ENCODE peak calls at places on chromosomes 16 and 17, in nine cellular contexts. V, J, P, Y, B, T, A, W and C are unnamed samples.

GRCh38 chr17:12721581-12721980 is 55.9 kb downstream of the MYOCD start:
- DNase-seq in V (no peak), J (no peak), P (no peak), Y (no peak), B (no peak), T (no peak), A (no peak), W (no peak), C (no peak)

GRCh38 chr16:69599731-69600130 is 34.0 kb downstream of the NFAT5 start:
- DNase-seq in V (no peak), J (no peak), P (no peak), Y (no peak), B (no peak), T (no peak), A (no peak), W (no peak), C (no peak)

GRCh38 chr16:66409156-66409555 is 17.9 kb upstream of the BEAN1 start:
- DNase-seq in V (no peak), J (no peak), P (no peak), Y (peak), B (no peak), T (no peak), A (no peak), W (no peak), C (no peak)

GRCh38 chr17:13477180-13477611 is 124.5 kb downstream of the HS3ST3A1 start:
- DNase-seq in V (no peak), J (no peak), P (no peak), Y (peak), B (no peak), T (no peak), A (no peak), W (no peak), C (no peak)

GRCh38 chr17:17635126-17635525 is 43.6 kb upstream of the PEMT start:
- DNase-seq in V (peak), J (no peak), P (no peak), Y (no peak), B (no peak), T (no peak), A (no peak), W (no peak), C (no peak)

GRCh38 chr17:48804936-48805411 is 12.1 kb downstream of the TTLL6 start:
- DNase-seq in V (peak), J (peak), P (peak), Y (peak), B (peak), T (peak), A (peak), W (peak), C (peak)

GRCh38 chr17:81821603-81822311 is 11.3 kb downstream of the MCRIP1 start:
- DNase-seq in V (peak), J (peak), P (peak), Y (peak), B (no peak), T (peak), A (peak), W (peak), C (no peak)

GRCh38 chr17:7631398-7632380 is 1.8 kb downstream of the SHBG start:
- DNase-seq in V (no peak), J (no peak), P (no peak), Y (no peak), B (no peak), T (no peak), A (no peak), W (no peak), C (no peak)

GRCh38 chr17:58006563-58006923 is 503 bp downstream of the SRSF1 start:
- DNase-seq in V (peak), J (peak), P (peak), Y (peak), B (peak), T (peak), A (peak), W (peak), C (no peak)

GRCh38 chr16:12815361-12815760 is 11.7 kb upstream of the CPPED1 start:
- DNase-seq in V (no peak), J (no peak), P (no peak), Y (no peak), B (no peak), T (no peak), A (no peak), W (no peak), C (no peak)
- TF ChIP-seq CTCF in V (no peak), J (no peak), P (no peak), Y (no peak), B (no peak), T (no peak), A (peak), W (no peak), C (no peak)

DNA sequence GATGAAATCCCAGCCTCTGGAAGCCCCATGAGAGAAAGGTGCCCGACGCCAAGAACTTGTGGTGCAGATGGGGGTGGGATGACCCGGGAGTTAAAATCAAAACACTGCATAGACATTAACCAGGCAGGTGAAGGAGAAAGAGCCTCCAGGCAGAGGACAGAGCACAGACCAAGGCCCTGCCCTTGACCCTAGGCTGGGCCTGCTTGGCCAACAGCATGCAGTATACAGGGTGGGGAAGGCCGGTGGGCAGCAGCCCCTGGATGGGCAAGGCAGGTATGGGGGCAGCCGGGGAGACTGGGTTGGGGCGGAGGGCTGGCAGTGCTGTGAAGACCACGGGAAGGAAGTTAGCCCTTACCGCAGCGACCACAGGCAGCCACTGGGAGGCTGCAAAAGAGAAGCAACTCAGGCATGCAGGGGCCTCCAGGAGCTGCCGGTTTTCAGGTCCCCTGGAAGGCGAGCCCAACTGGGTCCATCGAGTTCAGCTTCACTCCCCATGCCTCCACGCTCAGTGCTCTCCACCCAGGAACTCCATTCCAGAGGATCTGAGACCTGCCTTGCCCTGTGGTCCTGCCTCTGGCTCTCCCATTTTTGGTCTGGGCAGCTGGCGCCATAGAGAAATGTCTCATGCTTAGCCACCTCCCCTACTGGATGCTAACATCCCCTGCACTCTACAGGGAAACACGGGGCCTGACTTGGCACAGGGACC is 81.2 kb downstream of the C16orf95 start:
- DNase-seq in V (no peak), J (no peak), P (no peak), Y (no peak), B (no peak), T (no peak), A (no peak), W (peak), C (no peak)
- TF ChIP-seq CTCF in V (no peak), J (no peak), P (no peak), Y (no peak), B (no peak), T (no peak), A (no peak), W (peak), C (no peak)

GRCh38 chr17:19335951-19336631 is 26.4 kb downstream of the B9D1 start:
- DNase-seq in V (no peak), J (no peak), P (no peak), Y (no peak), B (no peak), T (no peak), A (peak), W (no peak), C (no peak)

GRCh38 chr17:19338031-19338990 is 24.2 kb downstream of the B9D1 start:
- DNase-seq in V (no peak), J (peak), P (no peak), Y (peak), B (no peak), T (peak), A (peak), W (peak), C (peak)

GRCh38 chr17:19339341-19339815 is 23.1 kb downstream of the B9D1 start:
- DNase-seq in V (no peak), J (no peak), P (no peak), Y (no peak), B (no peak), T (no peak), A (no peak), W (no peak), C (no peak)

GRCh38 chr17:19337712-19338023 is 24.9 kb downstream of the B9D1 start:
- DNase-seq in V (no peak), J (no peak), P (no peak), Y (peak), B (no peak), T (no peak), A (no peak), W (no peak), C (no peak)

DNA sequence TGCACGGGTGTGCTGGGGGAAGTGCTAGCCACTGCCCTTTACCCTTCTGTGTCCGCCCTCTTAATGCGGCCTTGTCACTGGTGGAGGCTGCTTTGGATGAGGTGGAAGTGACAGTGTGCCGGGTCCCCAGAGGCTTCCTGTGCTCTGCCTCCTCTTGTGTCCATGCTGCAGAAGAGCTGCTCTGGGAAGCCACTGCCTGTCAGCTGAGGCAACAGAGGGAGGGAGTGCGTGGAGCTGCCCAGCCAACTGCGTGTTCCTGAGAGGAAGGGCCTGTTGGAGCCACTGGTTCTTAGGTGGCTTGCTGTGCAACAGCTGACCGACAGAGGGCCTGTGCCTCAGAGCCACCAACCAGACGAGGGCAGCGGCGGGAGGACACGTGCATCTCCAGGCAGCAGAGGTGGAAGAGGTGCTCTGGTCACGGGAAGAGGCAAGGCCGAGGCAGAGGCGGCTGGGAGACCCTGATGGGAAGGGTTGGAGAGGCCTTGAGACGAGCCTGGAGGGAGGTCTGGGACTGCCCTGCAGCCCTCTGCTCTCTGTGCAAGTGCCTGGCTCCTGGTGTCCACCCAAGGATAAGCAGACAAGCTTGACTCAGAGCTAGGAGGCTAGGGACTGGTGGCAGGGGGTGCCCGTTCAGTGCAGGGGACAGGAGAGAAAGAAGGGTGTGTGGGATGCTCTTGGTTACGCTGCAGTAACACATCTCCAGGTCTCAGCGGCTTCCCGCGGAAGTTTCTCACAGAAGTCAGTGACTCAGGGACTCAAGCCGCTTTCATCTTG is 25.4 kb downstream of the B9D1 start:
- DNase-seq in V (no peak), J (peak), P (no peak), Y (no peak), B (peak), T (no peak), A (no peak), W (peak), C (no peak)
- TF ChIP-seq CTCF in V (no peak), J (no peak), P (no peak), Y (no peak), B (peak), T (no peak), A (no peak), W (peak), C (no peak)

GRCh38 chr16:51556694-51557327 is 405.7 kb upstream of the SALL1 start:
- DNase-seq in V (no peak), J (peak), P (no peak), Y (peak), B (no peak), T (no peak), A (no peak), W (no peak), C (no peak)
- TF ChIP-seq CTCF in V (no peak), J (no peak), P (no peak), Y (no peak), B (no peak), T (no peak), A (no peak), W (no peak), C (no peak)